ENCODE peak calls at places on chromosomes 1 and 21, in ten cellular contexts. T, Z, W, R, M, P, H, G, S and X are unnamed samples.

GRCh38 chr1:1853593-1854257 is 37.2 kb downstream of the GNB1 start:
- DNase-seq in H (no peak), W (no peak), G (no peak), R (no peak), Z (no peak), T (no peak), P (no peak), S (no peak), M (no peak), X (no peak)

GRCh38 chr1:156146006-156146748 is 7.2 kb upstream of the SEMA4A start:
- DNase-seq in G (peak; percentile 54), W (peak; percentile 94), T (no peak), H (peak; percentile 82), S (no peak), R (peak; percentile 87), P (peak; percentile 90), M (peak; percentile 94), Z (peak; percentile 67), X (no peak)

GRCh38 chr1:30450818-30451233 is 272.6 kb downstream of the MATN1 start:
- DNase-seq in G (peak; percentile 31), W (no peak), R (peak; percentile 41), Z (no peak), P (no peak), H (no peak), T (no peak), M (no peak), S (no peak), X (no peak)

GRCh38 chr1:25442178-25442577 is 11.5 kb downstream of the MACO1 start:
- DNase-seq in P (no peak), W (peak; percentile 79), Z (no peak), R (no peak), G (no peak), M (peak; percentile 86), H (no peak), S (no peak), T (no peak), X (no peak)

GRCh38 chr1:63928197-63929105 is 154.6 kb downstream of the ROR1 start:
- DNase-seq in P (no peak), W (no peak), H (no peak), S (no peak), T (no peak), G (no peak), Z (peak; percentile 61), M (no peak), R (no peak), X (no peak)

GRCh38 chr1:17276568-17276967 is 27.7 kb downstream of the PADI3 start:
- DNase-seq in Z (peak; percentile 28), T (no peak), S (no peak), P (peak; percentile 50), G (no peak), M (peak; percentile 72), R (peak; percentile 81), H (peak; percentile 91), W (peak; percentile 79), X (peak; percentile 87)

GRCh38 chr1:225470691-225471452 is 43.0 kb upstream of the LBR start:
- DNase-seq in G (no peak), R (peak; percentile 72), W (no peak), H (no peak), S (no peak), T (no peak), M (no peak), P (no peak), Z (no peak), X (peak; percentile 59)

GRCh38 chr21:16773206-16773605 is 739.6 kb upstream of the CXADR start:
- DNase-seq in M (no peak), W (peak; percentile 46), Z (no peak), P (no peak), H (no peak), S (no peak), R (no peak), G (no peak), T (no peak), X (no peak)

GRCh38 chr1:89847191-89847729 is 26.4 kb downstream of the LRRC8D start:
- DNase-seq in H (no peak), W (no peak), S (no peak), T (no peak), Z (no peak), P (no peak), G (no peak), R (no peak), M (no peak), X (no peak)

GRCh38 chr1:157045251-157046218 is at the start of gene ARHGEF11:
- DNase-seq in S (peak; percentile 74), W (peak; percentile 87), T (peak; percentile 25), R (peak; percentile 90), G (peak; percentile 93), H (peak; percentile 84), M (peak; percentile 76), P (peak; percentile 73), Z (peak; percentile 93), X (peak; percentile 93)

GRCh38 chr1:150963535-150964489 is 10.8 kb downstream of the CERS2 start:
- DNase-seq in W (no peak), H (no peak), S (no peak), R (peak; percentile 11), P (no peak), M (no peak), Z (no peak), G (no peak), T (no peak), X (no peak)

GRCh38 chr1:40396420-40396819 is 22.9 kb downstream of the SMAP2 start:
- DNase-seq in R (no peak), P (no peak), Z (no peak), T (no peak), M (no peak), H (no peak), S (no peak), G (no peak), W (no peak), X (no peak)

GRCh38 chr1:229070168-229070567 is 200.7 kb upstream of the RAB4A start:
- DNase-seq in R (peak; percentile 86), M (peak; percentile 48), T (no peak), Z (peak; percentile 81), P (peak; percentile 23), H (peak; percentile 81), W (peak; percentile 49), S (peak; percentile 65), G (no peak), X (peak; percentile 88)

GRCh38 chr1:51693420-51694144 is 76.7 kb downstream of the OSBPL9 start:
- DNase-seq in T (no peak), G (no peak), S (no peak), Z (no peak), M (no peak), W (peak; percentile 64), P (no peak), H (peak; percentile 36), R (no peak), X (no peak)

GRCh38 chr1:98991127-98992003 is 13.3 kb downstream of the PLPPR5 start:
- DNase-seq in G (no peak), W (peak; percentile 96), R (no peak), M (peak; percentile 77), T (no peak), Z (no peak), S (no peak), P (peak; percentile 4), H (peak; percentile 32), X (no peak)

GRCh38 chr1:164719676-164720075 is 160.7 kb downstream of the PBX1 start:
- DNase-seq in S (no peak), H (no peak), T (no peak), G (no peak), W (no peak), M (no peak), R (no peak), Z (no peak), P (no peak), X (no peak)

GRCh38 chr1:205458777-205459566 is 3.1 kb upstream of the BLACAT1 start:
- DNase-seq in H (no peak), R (no peak), G (peak; percentile 81), T (no peak), S (no peak), M (peak; percentile 82), P (no peak), Z (no peak), W (peak; percentile 58), X (no peak)

GRCh38 chr21:38367646-38368045 is 110.9 kb downstream of the KCNJ15 start:
- DNase-seq in G (no peak), S (no peak), H (no peak), M (no peak), P (no peak), W (no peak), Z (no peak), T (no peak), R (no peak), X (no peak)

GRCh38 chr1:57422271-57423134 is 1.4 kb downstream of the DAB1 start:
- DNase-seq in G (peak; percentile 75), R (no peak), Z (no peak), P (no peak), W (peak; percentile 36), M (peak; percentile 7), H (no peak), S (no peak), T (no peak), X (no peak)

GRCh38 chr1:87684786-87685185 is 356.1 kb downstream of the LMO4 start:
- DNase-seq in H (no peak), S (no peak), P (no peak), M (peak; percentile 33), G (no peak), W (peak; percentile 79), Z (no peak), T (no peak), R (no peak), X (no peak)

GRCh38 chr1:95982706-95983105 is 738.9 kb upstream of the PTBP2 start:
- DNase-seq in G (no peak), S (no peak), H (no peak), P (no peak), T (no peak), W (no peak), M (no peak), Z (no peak), R (no peak), X (no peak)

GRCh38 chr1:53298163-53298685 is 29.6 kb downstream of the LRP8 start:
- DNase-seq in P (no peak), H (no peak), Z (no peak), T (no peak), S (no peak), M (no peak), W (no peak), R (no peak), G (no peak), X (no peak)

GRCh38 chr1:239725371-239725770 is 339.0 kb downstream of the CHRM3 start:
- DNase-seq in H (no peak), M (no peak), T (no peak), G (no peak), P (no peak), S (no peak), R (no peak), W (no peak), Z (no peak), X (no peak)

GRCh38 chr1:12249181-12249580 is 19.4 kb downstream of the VPS13D start:
- DNase-seq in S (no peak), G (no peak), M (no peak), P (no peak), Z (no peak), W (peak; percentile 51), R (no peak), T (no peak), H (no peak), X (no peak)

GRCh38 chr1:180970333-180971079 is 52.2 kb downstream of the STX6 start:
- DNase-seq in G (no peak), M (no peak), P (no peak), T (no peak), R (no peak), S (no peak), Z (no peak), W (no peak), H (no peak), X (peak; percentile 38)

GRCh38 chr1:170823120-170823519 is 112.2 kb upstream of the MROH9 start:
- DNase-seq in H (no peak), G (no peak), Z (no peak), M (no peak), T (no peak), W (peak; percentile 30), S (no peak), P (no peak), R (no peak), X (no peak)

GRCh38 chr1:169879034-169879835 is 14.5 kb downstream of the SCYL3 start:
- DNase-seq in M (no peak), G (no peak), H (no peak), S (no peak), R (no peak), P (no peak), Z (no peak), W (peak; percentile 39), T (no peak), X (no peak)

GRCh38 chr1:65939187-65939586 is 146.5 kb downstream of the PDE4B start:
- DNase-seq in M (no peak), P (no peak), R (no peak), T (no peak), G (no peak), Z (no peak), S (no peak), H (no peak), W (no peak), X (no peak)